ENCODE peak calls at places on chromosome 1, in five cellular contexts. S is GM12878, B is sigmoid colon, E is testis, R is spleen. O is an unnamed sample.

GRCh38 chr1:26320896-26321295 is 3.1 kb downstream of the CD52 start:
- DNase-seq in S (no peak), B (no peak), E (no peak), R (no peak), O (no peak)

GRCh38 chr1:160935527-160936258 is 18.9 kb downstream of the ITLN2 start:
- DNase-seq in E (no peak), B (no peak), S (no peak), R (no peak), O (no peak)

GRCh38 chr1:42964032-42964812 is 5.6 kb upstream of the SLC2A1 start:
- DNase-seq in S (no peak), B (no peak), R (no peak), E (no peak), O (no peak)

GRCh38 chr1:178706467-178706866 is 18.6 kb upstream of the RALGPS2 start:
- DNase-seq in B (peak; percentile 85), E (peak; percentile 41), R (no peak), S (no peak), O (no peak)

GRCh38 chr1:156439036-156439435 is 61.5 kb downstream of the MEF2D start:
- DNase-seq in S (no peak), B (no peak), R (no peak), E (no peak), O (no peak)

GRCh38 chr1:10051656-10052055 is 18.9 kb downstream of the UBE4B start:
- DNase-seq in B (no peak), R (no peak), S (no peak), E (no peak), O (no peak)

GRCh38 chr1:29532741-29533140 is 296.4 kb downstream of the PTPRU start:
- DNase-seq in R (no peak), E (no peak), S (no peak), B (peak; percentile 35), O (no peak)

GRCh38 chr1:106747791-106748190 is 308.7 kb upstream of the PRMT6 start:
- DNase-seq in B (no peak), S (no peak), R (peak; percentile 58), E (peak; percentile 67), O (peak; percentile 3)

GRCh38 chr1:46806196-46807020 is 7.6 kb downstream of the CYP4B1 start:
- DNase-seq in R (no peak), S (no peak), B (peak; percentile 90), E (peak; percentile 80), O (peak; percentile 45)

GRCh38 chr1:38787041-38787440 is 72.5 kb downstream of the RRAGC start:
- DNase-seq in S (no peak), B (no peak), R (no peak), E (no peak), O (no peak)

GRCh38 chr1:58282623-58283022 is 263.9 kb downstream of the OMA1 start:
- DNase-seq in S (no peak), B (no peak), R (no peak), E (no peak), O (no peak)

GRCh38 chr1:201625711-201626300 is 86.9 kb downstream of the NAV1 start:
- DNase-seq in R (no peak), B (no peak), E (no peak), S (no peak), O (no peak)

GRCh38 chr1:59544615-59545014 is 247.7 kb downstream of the FGGY start:
- DNase-seq in B (no peak), E (no peak), S (no peak), R (no peak), O (no peak)

GRCh38 chr1:75559800-75560199 is 51.1 kb downstream of the SLC44A5 start:
- DNase-seq in B (no peak), S (no peak), E (no peak), R (no peak), O (no peak)

GRCh38 chr1:85611856-85612255 is 31.3 kb downstream of the CCN1 start:
- DNase-seq in R (no peak), S (no peak), E (no peak), B (peak; percentile 70), O (peak; percentile 73)

GRCh38 chr1:26580116-26580515 is 50.6 kb downstream of the RPS6KA1 start:
- DNase-seq in E (no peak), S (no peak), R (no peak), B (no peak), O (no peak)

DNA sequence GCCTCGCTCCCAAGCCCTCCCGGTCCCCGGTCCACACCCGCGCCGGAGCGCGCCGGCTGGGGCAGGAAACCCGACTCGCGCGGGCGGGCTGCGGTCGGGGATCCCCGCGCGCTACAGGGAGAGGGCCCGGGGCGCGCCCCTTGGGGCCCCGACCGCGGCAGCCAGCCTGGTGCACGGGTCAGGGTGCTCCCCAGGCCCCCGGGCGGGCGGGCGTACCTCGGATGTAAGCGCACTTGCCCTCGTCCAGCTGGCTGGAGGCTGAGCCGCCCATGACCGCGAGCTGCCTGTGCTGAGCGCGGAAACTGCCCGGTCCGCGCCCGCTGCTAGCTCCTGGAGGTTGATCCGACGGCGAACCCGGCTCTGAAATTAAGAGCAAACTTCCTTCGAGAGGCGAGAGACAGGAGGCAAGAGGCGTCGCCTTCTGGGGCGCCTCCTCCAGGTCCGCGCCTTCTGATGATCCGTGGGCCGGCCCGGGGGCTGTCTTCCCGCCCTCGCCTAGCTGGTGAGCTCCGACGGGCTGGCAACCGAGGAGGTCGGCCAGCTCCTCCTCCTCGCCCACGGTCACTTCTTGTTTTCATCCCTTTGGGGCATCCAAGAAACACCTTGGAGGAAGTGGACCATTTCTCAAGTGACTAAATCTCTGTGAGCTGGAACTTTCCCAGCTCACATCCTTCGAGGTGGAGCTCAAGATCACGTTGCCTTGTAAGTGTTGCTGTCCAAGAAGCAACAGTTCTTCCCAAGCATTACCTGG is at the start of gene NIBAN1:
- DNase-seq in R (peak; percentile 93), E (peak; percentile 49), B (peak; percentile 92), S (no peak), O (peak; percentile 76)
- TF ChIP-seq POLR2A in R (no peak), E (no peak), B (peak; percentile 74), S (peak; percentile 86), O (peak; percentile 62)

DNA sequence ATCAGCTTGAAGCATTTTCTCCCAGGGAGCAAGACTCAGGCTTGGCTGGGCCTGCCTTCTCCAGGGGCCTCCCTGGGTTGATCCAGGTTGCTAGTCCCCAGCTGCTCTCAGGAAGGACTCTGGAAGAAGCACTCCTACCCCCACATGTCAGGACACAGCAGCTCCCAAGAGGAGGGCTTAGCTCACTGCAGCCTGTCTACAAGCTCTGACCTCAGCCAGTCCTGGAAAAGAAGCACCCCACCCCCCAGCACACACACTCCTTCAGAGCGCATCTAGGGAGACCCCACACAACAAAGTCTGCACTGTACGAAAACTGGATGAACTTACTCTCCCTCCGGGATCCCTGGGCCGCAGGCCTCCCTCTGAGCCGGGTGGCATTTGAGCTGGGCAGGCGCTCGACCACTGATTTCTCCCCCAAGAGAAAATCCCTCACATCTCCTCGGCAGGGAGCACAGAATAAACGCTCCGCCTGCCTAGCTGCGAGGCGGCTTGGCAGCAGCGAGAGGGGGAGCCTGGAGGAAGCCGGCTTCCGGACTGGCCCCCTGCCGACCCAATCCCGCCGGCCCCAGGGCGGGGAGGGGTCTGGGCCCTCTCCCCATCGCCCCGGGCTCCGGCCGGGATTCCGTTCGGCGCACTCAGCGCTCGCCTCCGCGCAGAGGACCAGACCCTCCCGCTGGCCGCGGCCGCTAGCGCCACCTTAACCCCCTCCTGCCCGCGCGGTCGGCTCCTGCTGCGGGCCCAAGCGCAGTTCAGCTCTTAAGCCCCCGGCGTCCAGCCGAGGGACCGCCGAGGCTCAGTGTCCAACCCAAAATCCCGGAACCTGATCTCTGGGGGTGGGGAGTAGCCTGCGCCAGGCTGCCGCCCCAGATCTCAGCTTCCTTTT is at the start of gene KCNA2:
- DNase-seq in E (peak; percentile 43), R (peak; percentile 75), S (no peak), B (peak; percentile 74), O (peak; percentile 52)
- TF ChIP-seq POLR2A in E (no peak), R (no peak), S (no peak), B (no peak), O (peak; percentile 36)

DNA sequence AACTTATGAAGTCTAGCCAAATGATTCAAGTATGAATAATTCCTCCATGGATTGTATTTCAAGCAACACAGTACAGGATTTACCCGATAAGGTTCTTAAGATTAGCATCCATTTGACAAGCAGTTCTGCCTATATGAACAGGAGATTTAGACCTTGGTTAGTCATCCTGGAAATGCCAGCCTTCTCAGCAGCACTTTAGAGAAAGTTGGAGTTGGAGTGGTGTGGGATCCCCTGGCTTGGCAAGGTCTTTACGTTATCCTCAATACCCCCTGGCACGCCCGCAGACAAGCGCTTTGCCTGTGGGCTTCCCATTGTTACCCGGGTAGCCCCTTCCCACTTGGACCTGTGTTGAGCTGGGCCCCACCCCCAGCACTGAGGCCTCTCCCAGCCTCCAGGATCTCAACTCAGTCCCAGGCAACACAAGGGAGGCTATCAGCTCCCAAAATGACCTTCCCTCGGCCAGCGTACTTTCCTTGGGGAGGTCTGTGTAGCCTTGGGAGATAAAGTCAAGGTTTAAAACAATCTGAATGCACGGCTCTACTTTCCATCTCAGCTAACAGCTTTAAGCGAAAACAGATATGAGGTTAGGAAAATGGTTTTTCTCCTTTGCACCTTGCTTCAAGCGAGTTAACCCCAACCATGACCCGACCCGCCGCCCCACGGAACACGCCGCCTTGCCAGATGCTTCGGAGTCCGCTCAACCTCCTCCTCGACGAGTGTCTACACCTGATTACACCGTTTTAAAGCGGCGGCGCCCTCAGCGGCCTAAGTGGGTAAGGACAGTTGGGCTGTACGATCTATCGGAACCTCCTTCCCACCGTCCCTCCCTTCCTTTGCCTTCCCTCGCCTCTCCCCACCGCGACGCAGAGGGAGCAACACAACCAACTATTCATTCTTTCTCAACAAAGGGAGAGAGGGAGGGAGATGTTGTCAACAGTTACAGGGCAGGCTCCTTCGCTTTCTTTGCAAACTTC is 1.2 kb downstream of the BCAR3 start:
- DNase-seq in R (peak; percentile 91), E (peak; percentile 94), S (no peak), B (peak; percentile 91), O (peak; percentile 76)
- TF ChIP-seq POLR2A in R (no peak), E (no peak), S (no peak), B (no peak), O (peak; percentile 36)

DNA sequence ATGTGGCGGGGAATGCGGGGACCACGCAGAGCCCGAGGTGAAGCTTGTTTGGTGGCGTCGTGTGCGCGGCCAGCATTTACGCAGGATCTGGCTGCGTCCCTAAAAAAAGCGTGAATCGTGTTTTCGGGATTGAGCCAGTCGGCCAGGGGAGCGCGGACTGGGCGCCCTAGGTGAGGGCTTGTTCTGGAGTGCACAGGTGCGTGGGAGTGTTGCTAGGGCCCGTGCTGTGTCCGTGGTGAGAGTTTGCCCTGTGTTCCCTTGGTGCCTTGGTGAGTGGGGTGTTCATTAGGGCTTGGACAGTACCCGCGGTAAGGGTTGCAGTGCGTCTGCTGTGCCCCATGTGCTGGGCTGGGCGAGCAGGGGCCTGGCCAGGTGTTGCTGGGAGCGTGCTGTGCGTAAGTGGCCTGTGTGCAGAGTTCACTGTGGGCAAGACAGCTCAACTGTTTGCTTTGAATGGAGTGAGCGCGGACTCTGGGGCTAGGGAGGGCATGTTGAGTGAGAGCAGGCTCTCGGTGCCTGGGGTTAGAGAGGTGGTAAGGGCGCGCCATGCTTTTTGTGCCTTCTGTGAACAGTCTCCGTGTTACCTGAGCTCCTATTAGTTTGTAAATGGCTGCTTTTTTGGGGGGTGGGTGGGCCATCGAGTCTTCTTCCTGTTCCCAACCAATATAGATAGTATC is 740 bp downstream of the CD46 start:
- DNase-seq in S (no peak), R (peak; percentile 84), B (peak; percentile 65), E (peak; percentile 55), O (peak; percentile 63)
- TF ChIP-seq POLR2A in S (no peak), R (no peak), B (no peak), E (no peak), O (no peak)

GRCh38 chr1:145922266-145922665 is 3.7 kb upstream of the PEX11B start:
- DNase-seq in E (no peak), R (no peak), S (no peak), B (no peak), O (no peak)

GRCh38 chr1:145927916-145928647 is 798 bp upstream of the RBM8A start:
- DNase-seq in E (no peak), S (no peak), B (no peak), R (peak; percentile 81), O (no peak)

GRCh38 chr1:145926706-145927072 is 595 bp downstream of the RBM8A start:
- DNase-seq in R (no peak), S (no peak), E (no peak), B (no peak), O (no peak)

GRCh38 chr1:145927073-145927886 is at the start of gene RBM8A:
- DNase-seq in S (peak; percentile 99), B (peak; percentile 98), R (peak; percentile 94), E (peak; percentile 98), O (peak; percentile 95)
- TF ChIP-seq POLR2A in S (peak; percentile 95), B (peak; percentile 98), R (peak; percentile 98), E (peak; percentile 93), O (peak; percentile 98)

O was measured in body of pancreas.